ENCODE peak calls at places on chromosomes 7 and 10, in nine cellular contexts. I is BJ; Y is heart right ventricle; N is astrocyte of the spinal cord; Z is uterus; O is IMR-90; R is cardiac fibroblast; V is left ventricle myocardium inferior; W is CD8-positive, alpha-beta memory T cell. P is an unnamed sample.

GRCh38 chr10:86946215-86947170 is 10.9 kb downstream of the MMRN2 start:
- DNase-seq in I (no peak), Y (no peak), N (no peak), Z (peak; percentile 44), O (no peak), R (no peak), V (peak; percentile 59), W (no peak), P (no peak)

GRCh38 chr7:81482600-81483186 is 287.2 kb downstream of the HGF start:
- DNase-seq in I (no peak), Y (no peak), N (peak; percentile 50), Z (no peak), O (peak; percentile 65), R (peak; percentile 70), V (no peak), W (no peak), P (peak; percentile 64)

GRCh38 chr10:8037199-8037801 is 17.2 kb upstream of the GATA3 start:
- DNase-seq in I (no peak), Y (no peak), N (no peak), Z (no peak), O (no peak), R (no peak), V (no peak), W (no peak), P (no peak)

GRCh38 chr10:72265508-72265907 is 8.2 kb upstream of the DDIT4 start:
- DNase-seq in I (no peak), Y (no peak), N (no peak), Z (no peak), O (no peak), R (no peak), V (no peak), W (no peak), P (no peak)

GRCh38 chr10:113947138-113948011 is 92.9 kb downstream of the NHLRC2 start:
- DNase-seq in I (no peak), Y (peak; percentile 21), N (peak; percentile 11), Z (no peak), O (no peak), R (no peak), V (no peak), W (no peak), P (no peak)

GRCh38 chr7:193538-194256 is 1.3 kb downstream of the FAM20C start:
- DNase-seq in I (no peak), Y (no peak), N (no peak), Z (no peak), O (no peak), R (peak; percentile 28), V (no peak), W (no peak), P (no peak)

GRCh38 chr7:133355325-133355708 is 102.4 kb downstream of the EXOC4 start:
- DNase-seq in I (no peak), Y (no peak), N (peak; percentile 64), Z (no peak), O (peak; percentile 93), R (peak; percentile 88), V (no peak), W (no peak), P (peak; percentile 89)

GRCh38 chr10:35213699-35214098 is 87.1 kb downstream of the CREM start:
- DNase-seq in I (no peak), Y (no peak), N (no peak), Z (no peak), O (no peak), R (no peak), V (no peak), W (no peak), P (no peak)

GRCh38 chr10:124719213-124719851 is 24.8 kb downstream of the FAM53B start:
- DNase-seq in I (no peak), Y (peak; percentile 85), N (peak; percentile 53), Z (peak; percentile 64), O (peak; percentile 52), R (peak; percentile 92), V (peak; percentile 60), W (peak; percentile 85), P (peak; percentile 52)

GRCh38 chr10:116690356-116691078 is 51.8 kb downstream of the HSPA12A start:
- DNase-seq in I (no peak), Y (peak; percentile 58), N (peak; percentile 22), Z (peak; percentile 53), O (peak; percentile 28), R (peak; percentile 57), V (no peak), W (no peak), P (peak; percentile 44)

GRCh38 chr10:66678521-66678920 is 247.3 kb upstream of the LRRTM3 start:
- DNase-seq in I (peak; percentile 24), Y (no peak), N (no peak), Z (no peak), O (peak; percentile 2), R (peak; percentile 82), V (no peak), W (no peak), P (peak; percentile 23)

GRCh38 chr7:80967536-80968297 is 48.9 kb upstream of the SEMA3C start:
- DNase-seq in I (no peak), Y (no peak), N (peak; percentile 24), Z (no peak), O (no peak), R (no peak), V (no peak), W (no peak), P (peak; percentile 49)

GRCh38 chr10:17544465-17544864 is 72.7 kb downstream of the HACD1 start:
- DNase-seq in I (no peak), Y (no peak), N (peak; percentile 43), Z (no peak), O (peak; percentile 32), R (peak; percentile 52), V (no peak), W (no peak), P (peak; percentile 24)

GRCh38 chr7:84811427-84811826 is 375.4 kb downstream of the SEMA3D start:
- DNase-seq in I (no peak), Y (no peak), N (no peak), Z (no peak), O (no peak), R (no peak), V (no peak), W (no peak), P (no peak)

DNA sequence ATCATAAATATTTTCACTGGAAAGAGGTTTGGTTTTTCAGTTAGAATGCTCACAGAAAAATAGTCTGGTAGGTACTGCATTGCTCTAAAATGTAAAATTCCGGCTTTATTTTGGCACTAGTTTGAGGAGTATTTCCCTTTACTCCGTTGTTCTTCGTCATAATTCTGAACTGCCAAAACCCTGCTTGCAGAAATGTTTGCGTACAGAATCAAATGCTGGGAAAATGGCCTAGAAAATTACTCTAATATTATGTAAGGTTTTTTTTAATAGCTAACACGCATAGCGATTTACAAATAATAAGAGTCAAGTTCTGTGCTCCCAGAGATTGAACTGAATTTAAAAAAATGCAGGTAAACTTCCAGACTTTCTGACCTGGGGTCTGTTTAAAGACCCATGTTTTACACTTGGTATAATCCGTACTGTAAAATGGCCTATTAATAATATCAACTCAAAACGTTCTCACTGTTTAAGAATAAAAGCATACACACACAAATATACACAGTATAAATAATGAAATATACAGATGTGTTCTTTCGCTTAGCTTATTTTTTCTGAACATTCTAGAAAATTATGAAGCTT is 23.6 kb upstream of the ANLN start:
- DNase-seq in I (no peak), Y (no peak), N (no peak), Z (no peak), O (no peak), R (no peak), V (no peak), W (no peak), P (no peak)
- H3K4me3 ChIP-seq in I (peak overlapping the region; percentile 72), Y (peak overlapping the region; percentile 82), N (peak overlapping the region; percentile 72), Z (peak overlapping the region; percentile 79), O (no peak overlapping the region), R (no peak overlapping the region), V (peak overlapping the region; percentile 88), W (peak overlapping the region; percentile 90), P (peak overlapping the region; percentile 87)

GRCh38 chr7:26397786-26398435 is 106.2 kb downstream of the SNX10 start:
- DNase-seq in I (no peak), Y (peak; percentile 17), N (no peak), Z (no peak), O (no peak), R (peak; percentile 5), V (peak; percentile 36), W (no peak), P (no peak)

GRCh38 chr7:26398436-26399308 is 107.0 kb downstream of the SNX10 start:
- DNase-seq in I (no peak), Y (peak; percentile 53), N (peak; percentile 13), Z (peak; percentile 48), O (peak; percentile 18), R (peak; percentile 13), V (peak; percentile 66), W (no peak), P (peak; percentile 36)

GRCh38 chr7:26399747-26400146 is 108.1 kb downstream of the SNX10 start:
- DNase-seq in I (no peak), Y (no peak), N (no peak), Z (no peak), O (no peak), R (no peak), V (no peak), W (no peak), P (no peak)

GRCh38 chr7:26399309-26399610 is 107.6 kb downstream of the SNX10 start:
- DNase-seq in I (no peak), Y (no peak), N (peak; percentile 33), Z (peak; percentile 22), O (peak; percentile 2), R (no peak), V (peak; percentile 20), W (no peak), P (no peak)

DNA sequence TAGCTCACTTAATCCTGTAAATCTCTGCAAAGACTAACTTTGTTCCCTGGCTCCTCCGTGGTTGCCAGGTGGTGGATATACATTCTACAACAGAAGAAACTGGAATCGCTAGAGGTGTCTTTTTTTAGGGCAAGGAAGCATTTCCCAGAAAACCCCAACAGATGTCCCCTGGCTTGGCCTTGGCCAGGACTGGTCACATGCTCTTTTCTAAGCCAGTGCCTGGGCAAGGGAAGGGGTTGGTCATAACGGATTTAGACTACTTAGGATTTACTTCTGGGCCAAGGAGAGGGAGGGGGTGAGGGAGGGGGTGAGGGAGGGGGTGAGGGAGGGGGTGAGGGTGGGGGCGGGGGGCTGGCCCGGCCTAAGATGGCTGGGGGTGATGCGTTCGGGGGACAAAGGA is 105.7 kb downstream of the SNX10 start:
- DNase-seq in I (no peak), Y (no peak), N (no peak), Z (no peak), O (no peak), R (no peak), V (no peak), W (no peak), P (no peak)
- H3K4me3 ChIP-seq in I (no peak overlapping the region), Y (no peak overlapping the region), N (no peak overlapping the region), Z (no peak overlapping the region), O (no peak overlapping the region), R (no peak overlapping the region), V (no peak overlapping the region), W (no peak overlapping the region), P (no peak overlapping the region)

GRCh38 chr10:120279196-120279595 is 177.8 kb upstream of the PLPP4 start:
- DNase-seq in I (no peak), Y (no peak), N (no peak), Z (no peak), O (no peak), R (no peak), V (no peak), W (no peak), P (no peak)
- H3K4me3 ChIP-seq in I (no peak overlapping the region), Y (no peak overlapping the region), N (no peak overlapping the region), Z (no peak overlapping the region), O (no peak overlapping the region), R (no peak overlapping the region), V (no peak overlapping the region), W (no peak overlapping the region), P (no peak overlapping the region)

DNA sequence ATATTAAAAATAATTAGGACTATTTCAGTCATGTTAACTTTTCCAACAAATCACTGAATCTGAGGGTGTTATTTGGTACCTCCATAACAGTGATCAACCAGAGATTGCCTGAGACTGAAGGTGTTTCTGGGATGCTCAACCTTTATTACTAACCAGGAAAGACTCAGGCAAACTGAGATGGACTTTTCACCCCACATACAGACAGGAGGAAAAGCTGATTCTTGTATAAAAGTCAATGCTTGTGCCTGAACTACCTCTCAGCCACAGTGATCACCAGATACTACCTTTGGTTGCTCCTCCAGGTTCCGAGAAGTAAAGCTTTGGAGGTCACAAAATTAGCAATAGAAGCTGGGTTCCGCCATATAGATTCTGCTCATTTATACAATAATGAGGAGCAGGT is 1.9 kb downstream of the AKR1C3 start:
- DNase-seq in I (no peak), Y (no peak), N (no peak), Z (no peak), O (no peak), R (no peak), V (no peak), W (no peak), P (no peak)
- H3K4me3 ChIP-seq in I (no peak overlapping the region), Y (peak overlapping the region; percentile 62), N (no peak overlapping the region), Z (no peak overlapping the region), O (no peak overlapping the region), R (peak overlapping the region; percentile 58), V (peak overlapping the region; percentile 72), W (no peak overlapping the region), P (peak overlapping the region; percentile 36)